ENCODE peak calls at places on chromosomes 7 and 10, in six cellular contexts. H, R, B, X, W and S are unnamed samples.

GRCh38 chr7:139777948-139778841 is at the start of gene HIPK2:
- DNase-seq in W (peak), B (peak), H (peak), X (peak), R (no peak), S (peak)

GRCh38 chr10:28393956-28394568 is 91.2 kb upstream of the MPP7 start:
- DNase-seq in W (peak), H (peak), X (peak), B (peak), R (no peak), S (no peak)

GRCh38 chr7:888081-889024 is 12.0 kb downstream of the GET4 start:
- DNase-seq in B (no peak), X (no peak), R (no peak), H (no peak), W (no peak), S (no peak)

GRCh38 chr7:27651702-27652101 is 11.0 kb downstream of the HIBADH start:
- DNase-seq in B (no peak), H (no peak), X (no peak), R (no peak), W (no peak), S (no peak)

GRCh38 chr10:62860946-62861345 is 44.8 kb upstream of the EGR2 start:
- DNase-seq in W (peak), X (no peak), H (no peak), B (no peak), R (no peak), S (no peak)

GRCh38 chr10:47035447-47036337 is 124.5 kb downstream of the PTPN20 start:
- DNase-seq in W (no peak), H (no peak), R (no peak), B (no peak), X (no peak), S (no peak)

GRCh38 chr7:69764071-69764470 is 165.8 kb downstream of the AUTS2 start:
- DNase-seq in B (no peak), R (no peak), H (no peak), X (no peak), W (no peak), S (no peak)

GRCh38 chr7:18727094-18727870 is 231.7 kb downstream of the HDAC9 start:
- DNase-seq in X (no peak), H (no peak), B (no peak), R (no peak), W (no peak), S (no peak)

GRCh38 chr10:370222-370825 is 235.1 kb downstream of the ZMYND11 start:
- DNase-seq in W (no peak), H (no peak), B (no peak), R (no peak), X (no peak), S (no peak)

GRCh38 chr10:83212632-83213349 is 926.5 kb upstream of the GHITM start:
- DNase-seq in H (no peak), R (no peak), B (no peak), X (no peak), W (no peak), S (no peak)

GRCh38 chr7:25624001-25624400 is 395.7 kb upstream of the NPVF start:
- DNase-seq in R (no peak), H (no peak), X (no peak), B (no peak), W (no peak), S (no peak)

GRCh38 chr7:81244213-81244612 is 325.4 kb upstream of the SEMA3C start:
- DNase-seq in H (no peak), R (no peak), W (no peak), B (no peak), X (peak), S (no peak)

GRCh38 chr7:140841316-140841715 is 83.4 kb downstream of the BRAF start:
- DNase-seq in R (no peak), H (no peak), X (no peak), B (no peak), W (no peak), S (no peak)

GRCh38 chr10:88004451-88004850 is 141.0 kb downstream of the PTEN start:
- DNase-seq in H (no peak), X (no peak), R (no peak), B (no peak), W (no peak), S (no peak)

GRCh38 chr7:48976268-48976667 is 51.9 kb downstream of the CDC14C start:
- DNase-seq in X (no peak), B (no peak), H (no peak), W (no peak), R (no peak), S (no peak)

GRCh38 chr7:3067193-3067592 is 23.5 kb upstream of the CARD11 start:
- DNase-seq in W (no peak), B (no peak), R (no peak), X (no peak), H (no peak), S (no peak)

GRCh38 chr10:124450783-124451057 is 885 bp upstream of the NKX1-2 start:
- DNase-seq in R (no peak), B (no peak), H (no peak), W (no peak), X (no peak), S (no peak)

GRCh38 chr7:67916571-67916970 is 919.9 kb downstream of the TYW1 start:
- DNase-seq in H (no peak), R (no peak), B (no peak), X (no peak), W (no peak), S (no peak)

GRCh38 chr10:96987842-96988175 is 155.7 kb downstream of the LCOR start:
- DNase-seq in R (no peak), X (no peak), W (no peak), B (no peak), H (no peak), S (no peak)

GRCh38 chr7:108452707-108453106 is 3.5 kb downstream of the NRCAM start:
- DNase-seq in B (no peak), W (peak), H (no peak), X (peak), R (no peak), S (no peak)

GRCh38 chr7:47572101-47572460 is 9.8 kb downstream of the TNS3 start:
- DNase-seq in B (no peak), R (no peak), H (no peak), W (no peak), X (no peak), S (no peak)

GRCh38 chr7:133109816-133110215 is 27.9 kb upstream of the CHCHD3 start:
- DNase-seq in B (no peak), W (no peak), X (no peak), H (no peak), R (no peak), S (no peak)

GRCh38 chr7:139732471-139733167 is 45.2 kb downstream of the HIPK2 start:
- DNase-seq in R (no peak), X (no peak), B (no peak), H (no peak), W (no peak), S (no peak)

GRCh38 chr10:97321807-97322195 is 2.7 kb downstream of the FRAT1 start:
- DNase-seq in B (no peak), X (no peak), H (no peak), R (no peak), W (no peak), S (no peak)

GRCh38 chr10:78343266-78343665 is 309.6 kb downstream of the RPS24 start:
- DNase-seq in B (no peak), H (no peak), R (no peak), X (no peak), W (no peak), S (no peak)

GRCh38 chr10:117678106-117678505 is 135.6 kb downstream of the EMX2 start:
- DNase-seq in X (no peak), H (no peak), R (no peak), B (no peak), W (no peak), S (no peak)

GRCh38 chr10:111084346-111085255 is 7.8 kb downstream of the ADRA2A start:
- DNase-seq in R (no peak), B (no peak), W (no peak), X (no peak), H (peak), S (no peak)
- TF ChIP-seq POLR2A in R (no peak), B (no peak), W (no peak), X (no peak), H (no peak), S (no peak)

GRCh38 chr7:148503900-148504487 is 86.6 kb upstream of the C7orf33 start:
- DNase-seq in H (no peak), W (no peak), R (no peak), B (no peak), X (peak), S (no peak)
- TF ChIP-seq TAF1 in H (no peak), W (no peak), R (no peak), B (no peak), X (no peak), S (no peak)

GRCh38 chr7:16098585-16099179 is 322.7 kb downstream of the CRPPA start:
- DNase-seq in X (peak), W (no peak), H (no peak), B (no peak), R (no peak), S (no peak)
- TF ChIP-seq POLR2A in X (no peak), W (no peak), H (no peak), B (no peak), R (no peak), S (no peak)

DNA sequence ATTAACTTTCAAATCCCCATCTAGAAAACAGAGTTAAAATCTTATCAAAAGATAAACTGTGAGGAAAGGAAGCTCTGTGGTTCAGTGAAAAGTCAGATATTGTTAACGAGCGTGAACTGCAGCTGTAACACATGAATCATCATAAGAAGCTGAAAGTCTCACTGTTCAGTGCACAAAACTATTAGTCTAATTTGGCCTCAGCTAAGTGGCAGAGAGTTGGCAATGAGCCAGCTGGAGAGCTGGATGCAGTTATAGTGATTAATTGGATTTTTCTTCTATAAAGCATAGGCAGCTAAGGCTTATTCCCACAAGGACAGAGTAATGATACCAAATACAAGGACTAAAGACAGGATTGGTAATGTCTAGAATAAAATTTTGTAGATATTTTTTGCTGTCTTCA is 101.1 kb upstream of the ABCB5 start:
- DNase-seq in X (peak), W (no peak), R (peak), H (no peak), B (no peak), S (no peak)
- TF ChIP-seq TAF1 in X (no peak), W (no peak), R (no peak), H (no peak), B (no peak), S (no peak)

GRCh38 chr10:72331575-72332422 is 22.9 kb downstream of the DNAJB12 start:
- DNase-seq in H (peak), X (no peak), B (no peak), R (peak), W (peak), S (peak)
- TF ChIP-seq POLR2A in H (no peak), X (peak), B (no peak), R (peak), W (no peak), S (no peak)

DNA sequence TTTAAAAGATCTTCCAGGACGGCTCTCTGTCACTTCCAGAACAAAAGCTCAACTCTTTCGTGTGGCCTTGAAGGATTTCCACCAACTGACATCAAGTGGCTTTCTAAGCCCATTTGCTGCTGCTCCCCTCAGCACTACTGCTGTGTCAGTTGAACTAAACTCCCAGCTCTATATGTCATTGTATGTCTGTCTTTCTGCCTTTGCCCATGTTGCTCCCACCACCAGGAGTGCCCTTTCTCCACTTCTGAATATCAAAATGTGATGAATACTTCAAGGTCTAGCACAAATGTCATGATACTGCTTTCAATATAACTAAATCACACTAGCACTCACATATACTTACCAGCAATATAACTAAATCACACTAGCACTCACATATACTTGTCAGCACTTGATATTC is 138.3 kb downstream of the ATXN7L1 start:
- DNase-seq in R (no peak), H (no peak), X (no peak), W (no peak), B (no peak), S (no peak)
- TF ChIP-seq TAF1 in R (no peak), H (no peak), X (no peak), W (no peak), B (no peak), S (no peak)

DNA sequence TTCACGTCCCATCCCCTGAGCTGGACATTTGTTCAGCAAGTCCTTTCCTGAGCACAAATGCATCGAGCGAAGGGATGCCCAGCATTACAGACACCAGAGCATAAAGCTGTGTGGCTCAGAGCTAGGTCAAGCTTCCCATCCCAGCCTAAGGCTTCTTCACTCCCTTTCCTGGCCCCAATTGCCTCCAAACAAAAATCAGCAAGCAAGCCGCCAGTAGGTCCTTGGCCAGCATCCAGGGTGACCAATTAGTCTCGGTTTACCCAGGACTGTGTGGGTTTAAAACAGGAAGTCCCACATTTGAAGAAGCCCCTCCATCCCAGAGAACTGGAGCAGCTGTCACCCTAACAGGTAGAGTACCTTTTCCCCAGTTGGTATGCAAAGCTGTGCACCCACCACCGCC is 51.2 kb downstream of the PRKAG2 start:
- DNase-seq in B (no peak), W (no peak), R (no peak), X (no peak), H (no peak), S (no peak)
- TF ChIP-seq POLR2A in B (no peak), W (no peak), R (no peak), X (no peak), H (no peak), S (no peak)

GRCh38 chr10:115063702-115064479 is 29.3 kb upstream of the ATRNL1 start:
- DNase-seq in R (no peak), W (no peak), B (no peak), H (no peak), X (no peak), S (no peak)
- TF ChIP-seq TAF1 in R (no peak), W (no peak), B (no peak), H (no peak), X (no peak), S (no peak)